ENCODE peak calls at places on chromosomes 5 and 9, in five cellular contexts. X, M, K, I and U are unnamed samples.

GRCh38 chr5:135308245-135308644 is 90.8 kb downstream of the MACROH2A1 start:
- DNase-seq in I (no peak), K (no peak), X (no peak), M (no peak), U (no peak)

GRCh38 chr9:132875159-132875558 is 2.9 kb downstream of the AK8 start:
- DNase-seq in X (no peak), M (no peak), K (no peak), I (no peak), U (no peak)

GRCh38 chr5:181039471-181039870 is 595 bp upstream of the BTNL9 start:
- DNase-seq in M (no peak), K (no peak), X (no peak), I (no peak), U (no peak)

GRCh38 chr9:111957856-111958631 is 61.4 kb downstream of the UGCG start:
- DNase-seq in I (peak), X (no peak), M (no peak), K (no peak), U (peak)

GRCh38 chr5:96093890-96094381 is 132.3 kb upstream of the ELL2 start:
- DNase-seq in M (no peak), K (no peak), I (peak), X (no peak), U (no peak)

GRCh38 chr9:134820901-134821300 is 59.7 kb upstream of the FCN2 start:
- DNase-seq in K (no peak), I (no peak), M (no peak), X (no peak), U (no peak)

GRCh38 chr9:126325779-126326178 is 850 bp upstream of the MVB12B start:
- DNase-seq in I (no peak), X (no peak), M (no peak), K (no peak), U (no peak)

GRCh38 chr5:68817696-68818695 is 275.8 kb upstream of the SLC30A5 start:
- DNase-seq in I (no peak), X (no peak), K (peak), M (no peak), U (no peak)

GRCh38 chr9:35406183-35406959 is 83.5 kb upstream of the RUSC2 start:
- DNase-seq in X (peak), K (no peak), M (peak), I (peak), U (no peak)

GRCh38 chr5:135322744-135323143 is 76.3 kb downstream of the MACROH2A1 start:
- DNase-seq in M (no peak), X (no peak), K (no peak), I (no peak), U (no peak)

GRCh38 chr5:20224046-20224445 is 236.0 kb upstream of the CDH18 start:
- DNase-seq in M (no peak), X (no peak), I (no peak), K (no peak), U (no peak)

GRCh38 chr5:132273631-132274030 is 16.1 kb downstream of the PDLIM4 start:
- DNase-seq in X (no peak), M (no peak), I (no peak), K (no peak), U (no peak)

GRCh38 chr9:128341435-128341849 is 1.1 kb downstream of the SLC27A4 start:
- DNase-seq in X (peak), K (peak), M (peak), I (peak), U (no peak)

GRCh38 chr9:15033316-15033715 is 123.1 kb upstream of the FREM1 start:
- DNase-seq in M (no peak), K (no peak), I (no peak), X (no peak), U (no peak)

GRCh38 chr9:98255064-98255577 is 328 bp downstream of the TBC1D2 start:
- DNase-seq in M (peak), I (peak), K (no peak), X (no peak), U (no peak)

GRCh38 chr5:144510845-144511580 is 340.3 kb downstream of the KCTD16 start:
- DNase-seq in I (no peak), M (no peak), K (no peak), X (no peak), U (no peak)

GRCh38 chr5:89005990-89006389 is 123.0 kb upstream of the MEF2C start:
- DNase-seq in K (no peak), M (no peak), I (no peak), X (no peak), U (no peak)

GRCh38 chr9:3441197-3441816 is 84.5 kb downstream of the RFX3 start:
- DNase-seq in K (no peak), M (peak), I (peak), X (peak), U (peak)

GRCh38 chr5:36874465-36874864 is 2.1 kb upstream of the NIPBL start:
- DNase-seq in I (no peak), K (no peak), X (no peak), M (no peak), U (no peak)

GRCh38 chr5:96963267-96963666 is 27.4 kb downstream of the LNPEP start:
- DNase-seq in K (no peak), I (peak), X (no peak), M (no peak), U (no peak)

GRCh38 chr5:139651502-139651862 is 3.3 kb downstream of the CXXC5 start:
- DNase-seq in X (no peak), M (no peak), I (no peak), K (no peak), U (no peak)

GRCh38 chr5:72166070-72166979 is 59.0 kb downstream of the MAP1B start:
- DNase-seq in X (no peak), M (peak), I (peak), K (peak), U (no peak)

GRCh38 chr5:67511911-67512310 is 315.3 kb upstream of the CD180 start:
- DNase-seq in M (no peak), I (no peak), X (no peak), K (no peak), U (no peak)

GRCh38 chr5:128074947-128075346 is 8.6 kb upstream of the SLC12A2 start:
- DNase-seq in X (no peak), I (no peak), M (no peak), K (no peak), U (no peak)

GRCh38 chr5:179485845-179486575 is 64.3 kb upstream of the RUFY1 start:
- DNase-seq in X (no peak), M (no peak), I (no peak), K (no peak), U (no peak)

GRCh38 chr9:137237759-137238726 is 3.0 kb upstream of the TUBB4B start:
- DNase-seq in K (peak), M (peak), X (no peak), I (no peak), U (no peak)

GRCh38 chr5:10707198-10708187 is 53.5 kb downstream of the DAP start:
- DNase-seq in I (no peak), X (no peak), M (no peak), K (no peak), U (no peak)

GRCh38 chr9:34984049-34984448 is 5.5 kb upstream of the DNAJB5 start:
- DNase-seq in X (peak), K (no peak), M (peak), I (no peak), U (no peak)

GRCh38 chr5:69213513-69214215 is 21.0 kb upstream of the CDK7 start:
- DNase-seq in K (no peak), I (peak), M (no peak), X (no peak), U (no peak)

GRCh38 chr5:1484416-1485319 is 39.1 kb downstream of the LPCAT1 start:
- DNase-seq in M (no peak), I (no peak), K (no peak), X (no peak), U (no peak)

GRCh38 chr5:42491699-42492098 is 68.5 kb downstream of the GHR start:
- DNase-seq in M (no peak), X (no peak), I (no peak), K (no peak), U (no peak)

GRCh38 chr5:129554134-129554904 is 94.2 kb downstream of the ADAMTS19 start:
- DNase-seq in X (no peak), K (no peak), I (peak), M (no peak), U (no peak)

GRCh38 chr5:150734579-150735384 is 24.0 kb downstream of the DCTN4 start:
- DNase-seq in X (no peak), K (no peak), M (peak), I (no peak), U (peak)

GRCh38 chr5:81022688-81023084 is 62.5 kb downstream of the RASGRF2 start:
- DNase-seq in M (no peak), I (no peak), X (no peak), K (no peak), U (no peak)

GRCh38 chr9:130658893-130659698 is 5.3 kb upstream of the PRDM12 start:
- DNase-seq in M (no peak), I (no peak), K (no peak), X (no peak), U (no peak)

GRCh38 chr5:138639326-138639725 is 64.1 kb upstream of the HSPA9 start:
- DNase-seq in K (no peak), I (no peak), X (no peak), M (no peak), U (no peak)

GRCh38 chr5:128773378-128773777 is 191.9 kb upstream of the SLC27A6 start:
- DNase-seq in K (no peak), I (no peak), X (no peak), M (no peak), U (no peak)

GRCh38 chr9:133074111-133074651 is 12.4 kb downstream of the CEL start:
- DNase-seq in K (no peak), M (no peak), X (no peak), I (no peak), U (no peak)

GRCh38 chr9:132531187-132531586 is 51.2 kb upstream of the BARHL1 start:
- DNase-seq in I (no peak), M (no peak), K (no peak), X (peak), U (no peak)

GRCh38 chr9:32663741-32664140 is 28.3 kb upstream of the TAF1L start:
- DNase-seq in K (no peak), M (no peak), I (no peak), X (no peak), U (no peak)

DNA sequence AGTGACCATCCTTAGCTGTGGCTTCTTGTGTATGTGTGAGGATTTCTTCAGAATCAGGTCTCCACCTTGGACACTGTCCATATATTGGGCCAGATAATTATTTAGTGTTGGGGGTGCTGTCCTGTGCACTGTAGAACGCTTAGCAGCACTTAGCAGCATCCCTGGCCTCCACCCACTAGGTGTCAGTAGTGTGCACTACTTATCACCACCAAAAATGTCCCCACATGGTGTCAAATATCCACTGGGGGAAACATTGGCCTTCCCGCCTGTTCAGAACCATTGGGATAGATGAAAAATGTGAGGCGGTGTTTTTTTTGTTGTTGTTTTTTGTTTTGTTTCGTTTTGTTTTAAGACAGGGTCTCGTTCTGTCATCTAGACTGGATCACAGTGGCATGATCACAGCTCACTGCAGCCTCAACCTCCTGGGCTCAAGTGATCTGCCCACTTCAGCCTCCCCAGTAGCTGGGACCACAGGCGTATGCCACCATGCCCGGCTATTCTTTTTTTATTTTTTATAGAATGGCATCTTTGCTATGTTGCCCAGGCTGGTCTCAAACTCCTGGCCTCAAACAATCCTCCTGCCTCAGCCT is 67.7 kb downstream of the TENT4A start:
- DNase-seq in I (no peak), X (no peak), K (no peak), M (peak), U (no peak)
- TF ChIP-seq CTCF in I (peak), X (peak), K (no peak), M (no peak), U (peak)

GRCh38 chr9:114382951-114383865 is 4.6 kb downstream of the AKNA start:
- DNase-seq in I (no peak), X (no peak), M (peak), K (no peak), U (no peak)
- TF ChIP-seq CTCF in I (no peak), X (no peak), M (no peak), K (no peak), U (peak)

GRCh38 chr5:143506881-143507552 is 103.5 kb upstream of the NR3C1 start:
- DNase-seq in X (no peak), I (peak), K (peak), M (no peak), U (no peak)
- TF ChIP-seq CTCF in X (no peak), I (no peak), K (no peak), M (no peak), U (no peak)

DNA sequence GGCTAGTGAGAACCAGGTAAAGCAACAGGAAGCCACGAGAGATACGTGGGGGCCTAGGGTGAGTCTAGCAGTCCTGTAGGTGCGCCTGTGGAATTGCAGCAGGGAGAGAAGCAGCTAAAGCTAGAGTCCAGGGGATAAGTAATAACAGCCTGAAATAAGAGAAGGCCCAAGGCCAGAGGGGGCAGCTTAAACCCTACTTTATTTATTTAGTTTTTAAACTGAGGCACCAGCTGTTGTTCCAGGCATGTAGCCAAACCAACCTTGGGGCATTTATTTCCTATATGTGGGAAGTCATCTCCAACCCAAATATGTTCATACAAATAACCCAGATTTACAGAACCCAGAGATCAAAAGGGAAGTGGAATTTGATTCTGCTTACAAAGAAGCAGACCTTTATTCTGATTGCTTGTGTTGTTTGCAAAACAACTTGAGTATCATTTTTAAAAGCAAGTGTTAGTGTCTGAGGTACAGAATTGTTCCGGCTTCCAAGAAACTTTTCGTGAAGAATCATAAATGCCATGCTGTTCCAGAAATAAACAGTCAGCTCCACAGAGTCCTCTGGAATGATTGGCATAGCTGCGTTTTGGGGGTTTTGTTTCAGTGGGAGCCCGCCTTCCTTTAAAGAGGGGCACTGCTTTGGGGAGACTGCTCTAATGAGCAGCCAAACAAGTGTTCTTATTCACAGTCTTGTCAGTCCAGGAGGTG is 93.3 kb downstream of the GLDC start:
- DNase-seq in K (no peak), X (no peak), I (peak), M (no peak), U (no peak)
- TF ChIP-seq CTCF in K (no peak), X (no peak), I (peak), M (no peak), U (no peak)